ENCODE peak calls at places on chromosomes 5 and 9, in six cellular contexts. One of them, this sample, is unnamed.

GRCh38 chr9:14616188-14616982 is 76.8 kb downstream of the ZDHHC21 start:
- DNase-seq in adrenal gland: no peak
- DNase-seq in endodermal cell: no peak
- DNase-seq in astrocyte: peak; percentile 38
- DNase-seq in cardiac muscle cell: peak; percentile 76
- DNase-seq in tibial artery: no peak
- DNase-seq in this sample: no peak

GRCh38 chr9:38066167-38066906 is 2.7 kb downstream of the SHB start:
- DNase-seq in cardiac muscle cell: no peak
- DNase-seq in adrenal gland: no peak
- DNase-seq in endodermal cell: no peak
- DNase-seq in astrocyte: no peak
- DNase-seq in tibial artery: no peak
- DNase-seq in this sample: no peak

GRCh38 chr5:102666164-102666951 is 88.7 kb upstream of the PAM start:
- DNase-seq in adrenal gland: peak; percentile 49
- DNase-seq in tibial artery: no peak
- DNase-seq in endodermal cell: no peak
- DNase-seq in astrocyte: peak; percentile 57
- DNase-seq in cardiac muscle cell: no peak
- DNase-seq in this sample: no peak

GRCh38 chr5:119343042-119343441 is 12.8 kb upstream of the TNFAIP8 start:
- DNase-seq in cardiac muscle cell: no peak
- DNase-seq in endodermal cell: no peak
- DNase-seq in astrocyte: peak; percentile 59
- DNase-seq in adrenal gland: no peak
- DNase-seq in tibial artery: no peak
- DNase-seq in this sample: no peak

GRCh38 chr5:37850128-37850865 is 10.5 kb upstream of the GDNF start:
- DNase-seq in endodermal cell: no peak
- DNase-seq in adrenal gland: no peak
- DNase-seq in cardiac muscle cell: no peak
- DNase-seq in tibial artery: no peak
- DNase-seq in astrocyte: peak; percentile 18
- DNase-seq in this sample: no peak

GRCh38 chr5:174146556-174146955 is 101.0 kb downstream of the NSG2 start:
- DNase-seq in astrocyte: no peak
- DNase-seq in tibial artery: no peak
- DNase-seq in adrenal gland: no peak
- DNase-seq in cardiac muscle cell: no peak
- DNase-seq in endodermal cell: no peak
- DNase-seq in this sample: no peak

GRCh38 chr9:17401858-17402257 is 177.0 kb upstream of the SH3GL2 start:
- DNase-seq in endodermal cell: no peak
- DNase-seq in cardiac muscle cell: no peak
- DNase-seq in tibial artery: no peak
- DNase-seq in astrocyte: peak; percentile 10
- DNase-seq in adrenal gland: no peak
- DNase-seq in this sample: no peak

GRCh38 chr5:5957737-5958136 is 420.6 kb downstream of the MED10 start:
- DNase-seq in tibial artery: no peak
- DNase-seq in endodermal cell: no peak
- DNase-seq in cardiac muscle cell: no peak
- DNase-seq in astrocyte: no peak
- DNase-seq in adrenal gland: no peak
- DNase-seq in this sample: no peak

GRCh38 chr9:132798817-132799790 is 79.0 kb downstream of the AK8 start:
- DNase-seq in adrenal gland: peak; percentile 86
- DNase-seq in cardiac muscle cell: peak; percentile 12
- DNase-seq in tibial artery: peak; percentile 48
- DNase-seq in endodermal cell: peak; percentile 63
- DNase-seq in astrocyte: no peak
- DNase-seq in this sample: no peak

GRCh38 chr9:125074976-125075375 is 68.4 kb downstream of the SCAI start:
- DNase-seq in endodermal cell: no peak
- DNase-seq in cardiac muscle cell: no peak
- DNase-seq in adrenal gland: no peak
- DNase-seq in tibial artery: no peak
- DNase-seq in astrocyte: peak; percentile 57
- DNase-seq in this sample: no peak

GRCh38 chr5:172325452-172325851 is 41.9 kb upstream of the UBTD2 start:
- DNase-seq in adrenal gland: no peak
- DNase-seq in astrocyte: no peak
- DNase-seq in tibial artery: no peak
- DNase-seq in endodermal cell: peak; percentile 56
- DNase-seq in cardiac muscle cell: no peak
- DNase-seq in this sample: no peak

GRCh38 chr9:101366038-101366756 is 18.6 kb downstream of the BAAT start:
- DNase-seq in astrocyte: peak; percentile 43
- DNase-seq in adrenal gland: no peak
- DNase-seq in tibial artery: no peak
- DNase-seq in endodermal cell: no peak
- DNase-seq in cardiac muscle cell: no peak
- DNase-seq in this sample: no peak

GRCh38 chr5:176869501-176870109 is 29.5 kb downstream of the HK3 start:
- DNase-seq in cardiac muscle cell: no peak
- DNase-seq in tibial artery: no peak
- DNase-seq in astrocyte: no peak
- DNase-seq in endodermal cell: no peak
- DNase-seq in adrenal gland: no peak
- DNase-seq in this sample: no peak

GRCh38 chr5:177220576-177220975 is 82.9 kb downstream of the RAB24 start:
- DNase-seq in astrocyte: no peak
- DNase-seq in endodermal cell: no peak
- DNase-seq in tibial artery: no peak
- DNase-seq in cardiac muscle cell: no peak
- DNase-seq in adrenal gland: no peak
- DNase-seq in this sample: no peak

GRCh38 chr5:1112596-1113331 is 901 bp upstream of the SLC12A7 start:
- DNase-seq in astrocyte: no peak
- DNase-seq in endodermal cell: no peak
- DNase-seq in adrenal gland: no peak
- DNase-seq in cardiac muscle cell: peak; percentile 62
- DNase-seq in tibial artery: no peak
- DNase-seq in this sample: no peak

GRCh38 chr9:105359899-105360298 is 87.9 kb upstream of the FSD1L start:
- DNase-seq in adrenal gland: no peak
- DNase-seq in cardiac muscle cell: no peak
- DNase-seq in tibial artery: no peak
- DNase-seq in astrocyte: peak; percentile 95
- DNase-seq in endodermal cell: no peak
- DNase-seq in this sample: no peak

GRCh38 chr5:153641183-153641688 is 150.8 kb downstream of the GRIA1 start:
- DNase-seq in tibial artery: no peak
- DNase-seq in adrenal gland: no peak
- DNase-seq in astrocyte: no peak
- DNase-seq in cardiac muscle cell: peak; percentile 21
- DNase-seq in endodermal cell: peak; percentile 67
- DNase-seq in this sample: no peak

GRCh38 chr5:153895266-153895665 is 143.4 kb downstream of the FAM114A2 start:
- DNase-seq in astrocyte: no peak
- DNase-seq in adrenal gland: no peak
- DNase-seq in tibial artery: no peak
- DNase-seq in endodermal cell: no peak
- DNase-seq in cardiac muscle cell: no peak
- DNase-seq in this sample: no peak

GRCh38 chr9:6905850-6906375 is 148.1 kb downstream of the KDM4C start:
- DNase-seq in cardiac muscle cell: no peak
- DNase-seq in adrenal gland: no peak
- DNase-seq in astrocyte: no peak
- DNase-seq in endodermal cell: no peak
- DNase-seq in tibial artery: no peak
- DNase-seq in this sample: no peak

GRCh38 chr5:42718591-42718990 is 38.0 kb upstream of the CCDC152 start:
- DNase-seq in adrenal gland: no peak
- DNase-seq in cardiac muscle cell: no peak
- DNase-seq in astrocyte: peak; percentile 56
- DNase-seq in tibial artery: no peak
- DNase-seq in endodermal cell: no peak
- DNase-seq in this sample: no peak

GRCh38 chr5:15286659-15287058 is 213.3 kb upstream of the FBXL7 start:
- DNase-seq in cardiac muscle cell: peak; percentile 35
- DNase-seq in endodermal cell: peak; percentile 59
- DNase-seq in tibial artery: no peak
- DNase-seq in adrenal gland: no peak
- DNase-seq in astrocyte: no peak
- DNase-seq in this sample: no peak

GRCh38 chr5:22344000-22344399 is 509.1 kb downstream of the CDH12 start:
- DNase-seq in endodermal cell: no peak
- DNase-seq in cardiac muscle cell: no peak
- DNase-seq in tibial artery: no peak
- DNase-seq in adrenal gland: no peak
- DNase-seq in astrocyte: no peak
- DNase-seq in this sample: no peak
- H3K4me1 ChIP-seq in endodermal cell: no peaks in the 10 kb centered on the region
- H3K4me1 ChIP-seq in cardiac muscle cell: no peaks in the 10 kb centered on the region
- H3K4me1 ChIP-seq in tibial artery: no peaks in the 10 kb centered on the region
- H3K4me1 ChIP-seq in adrenal gland: no peaks in the 10 kb centered on the region
- H3K4me1 ChIP-seq in astrocyte: no peaks in the 10 kb centered on the region
- H3K4me1 ChIP-seq in this sample: no peaks in the 10 kb centered on the region

DNA sequence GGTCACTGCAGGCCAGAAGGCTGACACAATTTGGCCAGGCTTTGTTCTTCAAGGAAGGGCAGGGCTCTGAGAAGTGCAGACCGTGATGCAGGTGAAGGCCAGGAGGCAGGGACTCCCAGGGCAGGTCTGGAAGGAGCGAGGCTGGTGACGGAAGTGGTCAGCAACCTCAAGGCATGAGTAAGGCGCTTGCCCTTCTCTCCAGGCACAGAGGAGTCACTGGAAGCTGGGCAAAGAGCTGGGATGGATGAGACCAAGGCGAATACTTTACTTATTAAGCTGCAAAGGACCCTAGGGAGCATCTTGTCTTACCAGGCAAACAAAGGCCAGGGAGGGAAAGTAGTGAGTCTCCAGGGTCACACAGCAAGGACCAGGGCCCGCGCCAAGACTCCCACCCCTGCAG is 18.6 kb downstream of the IRF1 start:
- DNase-seq in endodermal cell: no peak
- DNase-seq in cardiac muscle cell: no peak
- DNase-seq in tibial artery: peak; percentile 14
- DNase-seq in adrenal gland: peak; percentile 2
- DNase-seq in astrocyte: no peak
- DNase-seq in this sample: no peak
- H3K27ac ChIP-seq in endodermal cell: no peak overlapping the region
- H3K27ac ChIP-seq in cardiac muscle cell: no peak overlapping the region
- H3K27ac ChIP-seq in tibial artery: no peak overlapping the region
- H3K27ac ChIP-seq in adrenal gland: no peak overlapping the region
- H3K27ac ChIP-seq in astrocyte: no peak overlapping the region
- H3K27ac ChIP-seq in this sample: no peak overlapping the region

GRCh38 chr5:77859306-77859705 is 83.2 kb upstream of the TBCA start:
- DNase-seq in adrenal gland: no peak
- DNase-seq in endodermal cell: no peak
- DNase-seq in tibial artery: no peak
- DNase-seq in astrocyte: no peak
- DNase-seq in cardiac muscle cell: no peak
- DNase-seq in this sample: no peak

GRCh38 chr5:77861576-77861975 is 85.4 kb upstream of the TBCA start:
- DNase-seq in adrenal gland: no peak
- DNase-seq in tibial artery: no peak
- DNase-seq in endodermal cell: no peak
- DNase-seq in cardiac muscle cell: no peak
- DNase-seq in astrocyte: no peak
- DNase-seq in this sample: no peak

GRCh38 chr5:77866198-77866597 is 90.1 kb upstream of the TBCA start:
- DNase-seq in tibial artery: no peak
- DNase-seq in cardiac muscle cell: no peak
- DNase-seq in astrocyte: no peak
- DNase-seq in adrenal gland: no peak
- DNase-seq in endodermal cell: no peak
- DNase-seq in this sample: no peak

GRCh38 chr5:77864997-77865396 is 88.9 kb upstream of the TBCA start:
- DNase-seq in cardiac muscle cell: peak; percentile 78
- DNase-seq in astrocyte: no peak
- DNase-seq in tibial artery: no peak
- DNase-seq in adrenal gland: no peak
- DNase-seq in endodermal cell: no peak
- DNase-seq in this sample: no peak

DNA sequence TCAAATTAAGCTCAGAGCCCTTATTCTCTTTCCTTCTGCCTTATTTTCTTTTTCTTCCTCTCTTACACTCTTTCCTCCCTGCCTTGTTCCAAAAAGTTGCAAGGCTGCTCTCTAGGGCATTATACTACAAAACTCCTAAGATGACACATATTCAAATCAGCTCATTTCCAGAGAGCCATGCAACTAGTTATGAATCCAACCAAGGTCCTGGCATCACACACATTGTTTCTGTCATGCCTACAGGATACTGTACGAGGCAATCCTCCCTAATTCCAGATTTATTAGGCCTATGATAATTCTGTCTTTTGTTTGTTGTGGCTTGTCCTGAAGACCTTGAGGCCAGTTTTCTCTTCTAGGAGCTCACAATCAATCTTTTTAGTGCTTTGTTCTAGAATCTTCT is 87.0 kb upstream of the TBCA start:
- DNase-seq in astrocyte: no peak
- DNase-seq in tibial artery: no peak
- DNase-seq in endodermal cell: no peak
- DNase-seq in cardiac muscle cell: no peak
- DNase-seq in adrenal gland: peak; percentile 39
- DNase-seq in this sample: no peak
- H3K27me3 ChIP-seq in astrocyte: peaks cover 2% of the 10 kb centered on the region
- H3K27me3 ChIP-seq in tibial artery: no peaks in the 10 kb centered on the region
- H3K27me3 ChIP-seq in endodermal cell: peaks cover 24% of the 10 kb centered on the region
- H3K27me3 ChIP-seq in cardiac muscle cell: peaks cover 20% of the 10 kb centered on the region
- H3K27me3 ChIP-seq in adrenal gland: no peaks in the 10 kb centered on the region
- H3K27me3 ChIP-seq in this sample: no peaks in the 10 kb centered on the region

GRCh38 chr5:150588495-150588890 is 52.0 kb upstream of the SYNPO start:
- DNase-seq in cardiac muscle cell: no peak
- DNase-seq in astrocyte: no peak
- DNase-seq in endodermal cell: no peak
- DNase-seq in adrenal gland: no peak
- DNase-seq in tibial artery: peak; percentile 11
- DNase-seq in this sample: no peak

GRCh38 chr5:150589791-150590601 is 50.5 kb upstream of the SYNPO start:
- DNase-seq in endodermal cell: peak; percentile 87
- DNase-seq in cardiac muscle cell: peak; percentile 59
- DNase-seq in adrenal gland: peak; percentile 46
- DNase-seq in tibial artery: peak; percentile 79
- DNase-seq in astrocyte: no peak
- DNase-seq in this sample: peak; percentile 87

GRCh38 chr5:150593996-150594395 is 46.5 kb upstream of the SYNPO start:
- DNase-seq in adrenal gland: no peak
- DNase-seq in astrocyte: peak; percentile 44
- DNase-seq in tibial artery: no peak
- DNase-seq in endodermal cell: no peak
- DNase-seq in cardiac muscle cell: no peak
- DNase-seq in this sample: peak; percentile 56

GRCh38 chr5:150593593-150593992 is 46.9 kb upstream of the SYNPO start:
- DNase-seq in tibial artery: no peak
- DNase-seq in adrenal gland: no peak
- DNase-seq in cardiac muscle cell: no peak
- DNase-seq in endodermal cell: no peak
- DNase-seq in astrocyte: peak; percentile 20
- DNase-seq in this sample: peak; percentile 75

DNA sequence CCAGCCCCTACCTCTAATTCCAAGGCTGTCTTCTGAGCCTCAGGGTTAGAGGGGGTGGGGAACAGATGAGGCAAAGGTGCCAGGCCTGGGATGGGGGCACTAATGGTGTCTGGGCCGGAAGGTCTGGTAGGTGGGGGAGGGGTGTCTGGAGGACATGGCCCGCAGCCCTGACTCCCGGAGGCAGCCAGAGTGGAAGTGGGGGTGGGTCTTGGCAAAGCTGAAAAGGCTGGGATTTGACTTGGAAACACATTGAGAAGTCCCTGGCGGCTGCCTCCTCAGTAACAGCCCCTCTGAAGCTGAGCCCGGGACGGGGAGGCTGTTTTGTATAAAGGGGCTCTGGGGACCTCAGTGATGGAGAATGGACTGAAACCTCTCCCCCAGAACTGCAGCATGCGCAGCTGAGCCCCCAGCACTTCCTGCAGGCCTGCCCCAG is 49.5 kb upstream of the SYNPO start:
- DNase-seq in adrenal gland: no peak
- DNase-seq in endodermal cell: peak; percentile 64
- DNase-seq in cardiac muscle cell: no peak
- DNase-seq in astrocyte: peak; percentile 32
- DNase-seq in tibial artery: no peak
- DNase-seq in this sample: peak; percentile 80
- H3K4me1 ChIP-seq in adrenal gland: peaks cover 17% of the 10 kb centered on the region
- H3K4me1 ChIP-seq in endodermal cell: peaks cover 11% of the 10 kb centered on the region
- H3K4me1 ChIP-seq in cardiac muscle cell: peaks cover 24% of the 10 kb centered on the region
- H3K4me1 ChIP-seq in astrocyte: peaks cover 38% of the 10 kb centered on the region
- H3K4me1 ChIP-seq in tibial artery: peaks cover 50% of the 10 kb centered on the region
- H3K4me1 ChIP-seq in this sample: peaks cover 6% of the 10 kb centered on the region

This sample was measured in aorta.